ENCODE peak calls at places on chromosomes 1 and 21, in six cellular contexts. T, K, O, G, I and Q are unnamed samples.

GRCh38 chr1:22105611-22106207 is 37.2 kb downstream of the WNT4 start:
- DNase-seq in T (peak; percentile 15), K (peak; percentile 59), O (peak; percentile 32), G (peak; percentile 79), I (no peak), Q (no peak)

GRCh38 chr21:21851657-21852056 is 853.4 kb downstream of the NCAM2 start:
- DNase-seq in T (no peak), K (no peak), O (no peak), G (peak; percentile 26), I (no peak), Q (no peak)

GRCh38 chr1:37485902-37486679 is 11.7 kb downstream of the ZC3H12A start:
- DNase-seq in T (no peak), K (peak; percentile 27), O (no peak), G (peak; percentile 60), I (no peak), Q (no peak)

GRCh38 chr1:206962269-206962668 is 8.0 kb downstream of the FCAMR start:
- DNase-seq in T (no peak), K (no peak), O (peak; percentile 43), G (no peak), I (no peak), Q (no peak)

GRCh38 chr1:66730462-66730861 is 21.8 kb upstream of the DYNLT5 start:
- DNase-seq in T (no peak), K (no peak), O (no peak), G (no peak), I (no peak), Q (no peak)

GRCh38 chr1:176897350-176898236 is 266.9 kb downstream of the ASTN1 start:
- DNase-seq in T (no peak), K (peak; percentile 64), O (peak; percentile 20), G (peak; percentile 75), I (no peak), Q (peak; percentile 4)

GRCh38 chr21:20902998-20903397 is 95.2 kb upstream of the NCAM2 start:
- DNase-seq in T (no peak), K (no peak), O (no peak), G (no peak), I (no peak), Q (no peak)

GRCh38 chr1:36857761-36858160 is 176.6 kb downstream of the GRIK3 start:
- DNase-seq in T (no peak), K (no peak), O (no peak), G (no peak), I (no peak), Q (no peak)

GRCh38 chr1:200869753-200870391 is 2.9 kb upstream of the GPR25 start:
- DNase-seq in T (no peak), K (no peak), O (no peak), G (no peak), I (no peak), Q (no peak)

GRCh38 chr1:183932412-183932811 is 105.1 kb downstream of the COLGALT2 start:
- DNase-seq in T (no peak), K (peak; percentile 17), O (no peak), G (peak; percentile 89), I (no peak), Q (peak; percentile 66)

GRCh38 chr1:33094486-33094885 is 13.5 kb downstream of the AZIN2 start:
- DNase-seq in T (no peak), K (no peak), O (no peak), G (no peak), I (no peak), Q (no peak)

GRCh38 chr1:180144659-180145357 is 9.9 kb upstream of the QSOX1 start:
- DNase-seq in T (no peak), K (no peak), O (no peak), G (no peak), I (no peak), Q (no peak)

GRCh38 chr1:248752119-248752931 is 3.2 kb downstream of the LYPD8 start:
- DNase-seq in T (no peak), K (no peak), O (no peak), G (peak; percentile 2), I (no peak), Q (no peak)

GRCh38 chr1:63245186-63245585 is 77.2 kb upstream of the FOXD3 start:
- DNase-seq in T (no peak), K (no peak), O (no peak), G (no peak), I (no peak), Q (no peak)

GRCh38 chr1:111596499-111596898 is 23.1 kb upstream of the RAP1A start:
- DNase-seq in T (peak; percentile 50), K (no peak), O (no peak), G (no peak), I (peak; percentile 55), Q (no peak)

GRCh38 chr1:9302745-9303524 is 10.2 kb downstream of the SPSB1 start:
- DNase-seq in T (no peak), K (peak; percentile 96), O (no peak), G (peak; percentile 91), I (no peak), Q (no peak)

GRCh38 chr1:17765444-17766411 is 10.6 kb downstream of the ACTL8 start:
- DNase-seq in T (no peak), K (peak; percentile 94), O (no peak), G (peak; percentile 87), I (no peak), Q (no peak)

GRCh38 chr1:54464477-54465146 is 58.4 kb upstream of the SSBP3 start:
- DNase-seq in T (no peak), K (peak; percentile 38), O (peak; percentile 68), G (no peak), I (no peak), Q (no peak)

GRCh38 chr1:115461526-115461925 is 123.5 kb upstream of the NGF start:
- DNase-seq in T (no peak), K (no peak), O (no peak), G (no peak), I (no peak), Q (no peak)

GRCh38 chr1:9315411-9316079 is 22.9 kb downstream of the SPSB1 start:
- DNase-seq in T (no peak), K (peak; percentile 64), O (no peak), G (peak; percentile 60), I (no peak), Q (no peak)

GRCh38 chr1:6245869-6246496 is 2.0 kb downstream of the HES3 start:
- DNase-seq in T (no peak), K (no peak), O (no peak), G (no peak), I (no peak), Q (no peak)

GRCh38 chr1:115258302-115258866 is 79.7 kb downstream of the NGF start:
- DNase-seq in T (no peak), K (peak; percentile 70), O (no peak), G (peak; percentile 82), I (no peak), Q (no peak)

GRCh38 chr1:57336793-57337192 is 87.1 kb downstream of the DAB1 start:
- DNase-seq in T (no peak), K (no peak), O (no peak), G (no peak), I (no peak), Q (no peak)

GRCh38 chr1:44035726-44036408 is 4.6 kb upstream of the SLC6A9 start:
- DNase-seq in T (no peak), K (no peak), O (no peak), G (peak; percentile 31), I (no peak), Q (no peak)

GRCh38 chr21:45116066-45116465 is 41.7 kb downstream of the ADARB1 start:
- DNase-seq in T (no peak), K (no peak), O (no peak), G (no peak), I (no peak), Q (no peak)